ENCODE peak calls at places on chromosomes 1 and 21, in five cellular contexts. T is esophagus squamous epithelium, M is GM12892, Y is transverse colon, K is NB4. X is an unnamed sample.

GRCh38 chr1:34845131-34845901 is 14.2 kb downstream of the SMIM12 start:
- DNase-seq in Y (no peak), T (no peak), K (no peak), M (no peak), X (peak; percentile 56)

GRCh38 chr1:180083164-180083563 is 71.5 kb upstream of the QSOX1 start:
- DNase-seq in K (no peak), M (no peak), T (no peak), Y (no peak), X (no peak)

GRCh38 chr1:40886318-40887011 is 24.3 kb upstream of the CITED4 start:
- DNase-seq in K (no peak), Y (no peak), T (no peak), M (no peak), X (no peak)

GRCh38 chr1:213953816-213954215 is 34.0 kb upstream of the PROX1 start:
- DNase-seq in K (no peak), T (no peak), Y (no peak), M (no peak), X (no peak)

GRCh38 chr1:167441222-167441621 is 77.1 kb downstream of the CD247 start:
- DNase-seq in Y (no peak), M (no peak), T (no peak), K (no peak), X (no peak)

GRCh38 chr1:29634324-29635072 is 398.2 kb downstream of the PTPRU start:
- DNase-seq in Y (no peak), T (no peak), M (no peak), K (no peak), X (no peak)

GRCh38 chr1:162916407-162916806 is 55.4 kb upstream of the CCDC190 start:
- DNase-seq in T (no peak), K (no peak), Y (no peak), M (no peak), X (no peak)

GRCh38 chr1:212386029-212386428 is 28.7 kb downstream of the PACC1 start:
- DNase-seq in K (no peak), T (no peak), Y (no peak), M (no peak), X (no peak)

GRCh38 chr1:228154685-228155571 is 5.2 kb downstream of the GJC2 start:
- DNase-seq in T (no peak), M (no peak), K (no peak), Y (no peak), X (no peak)

GRCh38 chr1:43525995-43526394 is 4.7 kb upstream of the PTPRF start:
- DNase-seq in M (no peak), T (no peak), Y (no peak), K (no peak), X (no peak)

GRCh38 chr1:236978740-236979139 is 25.5 kb downstream of the MT1HL1 start:
- DNase-seq in T (no peak), Y (no peak), K (no peak), M (no peak), X (no peak)

GRCh38 chr1:93036672-93037071 is 42.4 kb upstream of the MTF2 start:
- DNase-seq in K (no peak), M (no peak), Y (no peak), T (no peak), X (no peak)

GRCh38 chr1:240189386-240189989 is 97.8 kb downstream of the FMN2 start:
- DNase-seq in T (no peak), K (peak; percentile 47), M (no peak), Y (peak; percentile 33), X (peak; percentile 34)

GRCh38 chr1:238484121-238484520 is 593.4 kb upstream of the ZP4 start:
- DNase-seq in K (no peak), T (no peak), Y (no peak), M (no peak), X (no peak)

GRCh38 chr1:228166170-228166936 is 749 bp downstream of the IBA57 start:
- DNase-seq in Y (peak; percentile 79), T (no peak), M (no peak), K (peak; percentile 54), X (peak; percentile 89)

GRCh38 chr1:14487671-14488070 is 110.8 kb upstream of the KAZN start:
- DNase-seq in T (no peak), Y (no peak), K (no peak), M (no peak), X (no peak)

GRCh38 chr21:42003051-42003461 is 7.1 kb downstream of the ZBTB21 start:
- DNase-seq in T (no peak), M (no peak), K (no peak), Y (no peak), X (no peak)

GRCh38 chr1:78038491-78038939 is 7.3 kb upstream of the GIPC2 start:
- DNase-seq in M (no peak), K (no peak), Y (no peak), T (no peak), X (no peak)

GRCh38 chr21:15278851-15279250 is 214.1 kb upstream of the NRIP1 start:
- DNase-seq in T (no peak), K (no peak), M (no peak), Y (no peak), X (no peak)

GRCh38 chr1:59057801-59058200 is 239.1 kb upstream of the FGGY start:
- DNase-seq in Y (no peak), T (no peak), K (peak; percentile 14), M (no peak), X (no peak)

GRCh38 chr1:205313681-205314308 is 7.8 kb downstream of the NUAK2 start:
- DNase-seq in T (no peak), K (peak; percentile 85), Y (peak; percentile 49), M (peak; percentile 49), X (no peak)

GRCh38 chr21:46023126-46023985 is 41.8 kb downstream of the COL6A1 start:
- DNase-seq in T (no peak), Y (no peak), K (no peak), M (no peak), X (no peak)

GRCh38 chr1:162136760-162137537 is 67.5 kb downstream of the NOS1AP start:
- DNase-seq in K (no peak), M (no peak), Y (no peak), T (no peak), X (peak; percentile 49)

GRCh38 chr1:247574236-247574635 is 13.9 kb upstream of the OR2G2 start:
- DNase-seq in K (no peak), M (no peak), Y (no peak), T (no peak), X (no peak)

GRCh38 chr1:166114419-166114818 is 52.4 kb downstream of the FAM78B start:
- DNase-seq in T (no peak), Y (no peak), K (no peak), M (no peak), X (no peak)

GRCh38 chr1:30823969-30824735 is 66.6 kb upstream of the LAPTM5 start:
- DNase-seq in K (peak; percentile 88), Y (peak; percentile 91), M (peak; percentile 98), T (peak; percentile 52), X (peak; percentile 92)
- TF ChIP-seq POLR2A in K (no peak), Y (peak; percentile 76), M (no peak), T (peak; percentile 67), X (peak; percentile 74)

DNA sequence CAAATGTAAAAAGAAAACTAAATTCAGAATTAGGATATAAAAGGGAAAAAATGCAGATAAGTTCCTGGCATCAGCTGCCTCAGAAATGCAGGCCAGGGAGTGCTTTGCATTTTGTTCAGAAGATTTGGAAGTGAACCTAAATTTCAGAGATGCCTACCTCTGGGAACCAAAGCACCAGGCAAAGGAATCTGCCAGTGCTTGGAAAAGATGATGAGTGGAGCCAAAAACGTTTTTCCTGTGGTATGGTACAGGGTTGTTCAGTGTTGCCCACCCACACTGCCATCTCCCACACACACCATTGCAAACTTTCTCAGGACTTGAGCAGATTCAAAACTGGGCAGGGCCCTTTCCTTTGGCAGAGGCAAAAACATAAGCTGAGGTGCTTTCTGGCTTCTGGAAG is 349.5 kb downstream of the TGFB2 start:
- DNase-seq in T (no peak), Y (no peak), K (no peak), M (no peak), X (no peak)
- TF ChIP-seq POLR2A in T (no peak), Y (no peak), K (no peak), M (no peak), X (no peak)

GRCh38 chr21:31667141-31667540 is 7.6 kb downstream of the SOD1 start:
- DNase-seq in M (no peak), K (peak; percentile 21), Y (no peak), T (no peak), X (no peak)
- TF ChIP-seq POLR2A in M (no peak), K (no peak), Y (no peak), T (no peak), X (no peak)

GRCh38 chr1:36372617-36373016 is 13.1 kb downstream of the STK40 start:
- DNase-seq in T (no peak), K (peak; percentile 58), M (no peak), Y (no peak), X (peak; percentile 90)
- TF ChIP-seq POLR2A in T (no peak), K (no peak), M (no peak), Y (no peak), X (no peak)

DNA sequence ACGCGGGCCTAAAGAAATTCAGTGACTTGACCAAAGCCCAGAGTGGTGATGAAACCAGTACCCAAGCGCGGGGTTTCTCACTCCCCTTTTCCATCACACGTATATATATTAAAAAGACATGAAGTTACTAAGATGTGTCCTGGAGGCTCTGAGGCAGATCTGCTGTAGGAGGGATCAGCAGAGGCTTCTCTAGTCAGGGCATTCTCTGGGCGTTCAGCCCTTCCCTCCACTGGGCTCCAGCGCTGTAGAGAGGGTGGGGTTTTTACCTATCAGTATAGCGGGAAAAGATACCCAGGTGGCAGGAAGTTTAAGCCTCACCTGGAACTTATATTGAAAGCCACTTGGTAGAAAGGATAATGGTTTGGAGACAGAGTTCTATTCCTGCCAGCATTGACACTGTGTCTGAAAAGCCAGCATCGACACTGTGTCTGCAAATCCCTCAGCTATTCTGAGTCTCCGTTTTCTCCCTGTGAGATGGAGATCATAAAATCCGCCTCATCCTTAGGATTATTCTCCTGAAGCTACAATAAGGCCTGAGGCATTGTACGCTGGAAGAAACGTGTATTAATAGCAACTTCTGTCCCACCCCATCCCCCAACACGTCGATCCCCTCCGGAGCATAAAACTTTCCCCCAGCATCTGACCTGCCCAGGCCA is 754 bp upstream of the PLEKHO1 start:
- DNase-seq in T (no peak), M (no peak), K (no peak), Y (no peak), X (no peak)
- TF ChIP-seq POLR2A in T (no peak), M (no peak), K (no peak), Y (no peak), X (no peak)

X was measured in erythroblast.